ENCODE peak calls at places on chromosomes 16 and 17, in five cellular contexts. One of them, this sample, is unnamed.

GRCh38 chr17:57697891-57698708 is 47.0 kb downstream of the CCDC182 start:
- DNase-seq in glutamatergic neuron: no peak
- DNase-seq in fibroblast of mammary gland: no peak
- DNase-seq in mammary epithelial cell: no peak
- DNase-seq in GM13977: no peak
- DNase-seq in this sample: no peak

GRCh38 chr17:39014795-39015545 is 47.8 kb upstream of the FBXO47 start:
- DNase-seq in mammary epithelial cell: no peak
- DNase-seq in GM13977: no peak
- DNase-seq in fibroblast of mammary gland: peak; percentile 11
- DNase-seq in glutamatergic neuron: no peak
- DNase-seq in this sample: no peak

GRCh38 chr16:68072038-68072695 is 13.0 kb upstream of the NFATC3 start:
- DNase-seq in GM13977: no peak
- DNase-seq in fibroblast of mammary gland: peak; percentile 89
- DNase-seq in glutamatergic neuron: no peak
- DNase-seq in mammary epithelial cell: peak; percentile 92
- DNase-seq in this sample: peak; percentile 81

GRCh38 chr16:69448470-69449193 is 24.2 kb downstream of the CYB5B start:
- DNase-seq in fibroblast of mammary gland: peak; percentile 46
- DNase-seq in glutamatergic neuron: no peak
- DNase-seq in mammary epithelial cell: no peak
- DNase-seq in GM13977: no peak
- DNase-seq in this sample: peak; percentile 56

GRCh38 chr16:19167710-19168172 is 299 bp upstream of the SYT17 start:
- DNase-seq in mammary epithelial cell: peak; percentile 39
- DNase-seq in glutamatergic neuron: peak; percentile 78
- DNase-seq in GM13977: peak; percentile 94
- DNase-seq in fibroblast of mammary gland: peak; percentile 63
- DNase-seq in this sample: peak; percentile 28

GRCh38 chr17:78192616-78193015 is 5.5 kb downstream of the AFMID start:
- DNase-seq in fibroblast of mammary gland: no peak
- DNase-seq in GM13977: no peak
- DNase-seq in mammary epithelial cell: no peak
- DNase-seq in glutamatergic neuron: no peak
- DNase-seq in this sample: no peak

GRCh38 chr17:45355087-45355486 is 38.3 kb upstream of the MAP3K14 start:
- DNase-seq in GM13977: no peak
- DNase-seq in glutamatergic neuron: no peak
- DNase-seq in mammary epithelial cell: no peak
- DNase-seq in fibroblast of mammary gland: no peak
- DNase-seq in this sample: no peak

GRCh38 chr17:16150251-16150859 is 65.0 kb downstream of the NCOR1 start:
- DNase-seq in mammary epithelial cell: peak; percentile 55
- DNase-seq in glutamatergic neuron: no peak
- DNase-seq in GM13977: no peak
- DNase-seq in fibroblast of mammary gland: peak; percentile 49
- DNase-seq in this sample: peak; percentile 24

GRCh38 chr16:72959301-72959996 is 88.5 kb downstream of the ZFHX3 start:
- DNase-seq in GM13977: no peak
- DNase-seq in mammary epithelial cell: no peak
- DNase-seq in glutamatergic neuron: no peak
- DNase-seq in fibroblast of mammary gland: no peak
- DNase-seq in this sample: no peak

GRCh38 chr16:87143661-87144121 is 173.5 kb downstream of the C16orf95 start:
- DNase-seq in mammary epithelial cell: no peak
- DNase-seq in fibroblast of mammary gland: no peak
- DNase-seq in glutamatergic neuron: no peak
- DNase-seq in GM13977: no peak
- DNase-seq in this sample: no peak

GRCh38 chr17:40646791-40647548 is 648 bp downstream of the SMARCE1 start:
- DNase-seq in GM13977: peak; percentile 50
- DNase-seq in glutamatergic neuron: peak; percentile 41
- DNase-seq in fibroblast of mammary gland: peak; percentile 49
- DNase-seq in mammary epithelial cell: peak; percentile 2
- DNase-seq in this sample: peak; percentile 1

GRCh38 chr17:34645636-34646035 is 66.3 kb downstream of the TMEM132E start:
- DNase-seq in GM13977: no peak
- DNase-seq in mammary epithelial cell: no peak
- DNase-seq in fibroblast of mammary gland: no peak
- DNase-seq in glutamatergic neuron: no peak
- DNase-seq in this sample: no peak

GRCh38 chr16:9122969-9123368 is 31.5 kb downstream of the HAPSTR1 start:
- DNase-seq in GM13977: no peak
- DNase-seq in glutamatergic neuron: no peak
- DNase-seq in mammary epithelial cell: no peak
- DNase-seq in fibroblast of mammary gland: no peak
- DNase-seq in this sample: no peak

GRCh38 chr17:34764716-34765115 is 185.3 kb downstream of the TMEM132E start:
- DNase-seq in glutamatergic neuron: no peak
- DNase-seq in mammary epithelial cell: no peak
- DNase-seq in fibroblast of mammary gland: no peak
- DNase-seq in GM13977: no peak
- DNase-seq in this sample: no peak

GRCh38 chr17:76546556-76547182 is 6.8 kb downstream of the PRCD start:
- DNase-seq in GM13977: no peak
- DNase-seq in glutamatergic neuron: no peak
- DNase-seq in mammary epithelial cell: peak; percentile 94
- DNase-seq in fibroblast of mammary gland: peak; percentile 98
- DNase-seq in this sample: peak; percentile 91

GRCh38 chr17:68792042-68792685 is 163.0 kb downstream of the ABCA8 start:
- DNase-seq in GM13977: no peak
- DNase-seq in fibroblast of mammary gland: peak; percentile 84
- DNase-seq in glutamatergic neuron: no peak
- DNase-seq in mammary epithelial cell: no peak
- DNase-seq in this sample: no peak

GRCh38 chr16:3012246-3012645 is 477 bp upstream of the CLDN9 start:
- DNase-seq in fibroblast of mammary gland: no peak
- DNase-seq in mammary epithelial cell: no peak
- DNase-seq in GM13977: no peak
- DNase-seq in glutamatergic neuron: peak; percentile 39
- DNase-seq in this sample: no peak

GRCh38 chr16:67430504-67431076 is 331 bp upstream of the HSD11B2 start:
- DNase-seq in GM13977: no peak
- DNase-seq in mammary epithelial cell: peak; percentile 33
- DNase-seq in fibroblast of mammary gland: no peak
- DNase-seq in glutamatergic neuron: peak; percentile 42
- DNase-seq in this sample: no peak

GRCh38 chr17:33055171-33055611 is 63.5 kb downstream of the SPACA3 start:
- DNase-seq in glutamatergic neuron: no peak
- DNase-seq in mammary epithelial cell: no peak
- DNase-seq in fibroblast of mammary gland: no peak
- DNase-seq in GM13977: no peak
- DNase-seq in this sample: no peak

GRCh38 chr16:71439531-71439930 is 2.3 kb downstream of the TLE7 start:
- DNase-seq in mammary epithelial cell: no peak
- DNase-seq in glutamatergic neuron: no peak
- DNase-seq in fibroblast of mammary gland: peak; percentile 27
- DNase-seq in GM13977: no peak
- DNase-seq in this sample: no peak

GRCh38 chr16:14011846-14012245 is 59.3 kb upstream of the MRTFB start:
- DNase-seq in glutamatergic neuron: no peak
- DNase-seq in GM13977: no peak
- DNase-seq in fibroblast of mammary gland: peak; percentile 40
- DNase-seq in mammary epithelial cell: no peak
- DNase-seq in this sample: no peak

GRCh38 chr16:10485698-10486382 is 94.6 kb downstream of the EMP2 start:
- DNase-seq in GM13977: no peak
- DNase-seq in fibroblast of mammary gland: no peak
- DNase-seq in glutamatergic neuron: no peak
- DNase-seq in mammary epithelial cell: peak; percentile 40
- DNase-seq in this sample: no peak

GRCh38 chr16:3950343-3951193 is 70.1 kb upstream of the CREBBP start:
- DNase-seq in glutamatergic neuron: no peak
- DNase-seq in GM13977: no peak
- DNase-seq in fibroblast of mammary gland: peak; percentile 98
- DNase-seq in mammary epithelial cell: peak; percentile 52
- DNase-seq in this sample: peak; percentile 96

GRCh38 chr16:76243620-76244019 is 33.6 kb upstream of the CNTNAP4 start:
- DNase-seq in GM13977: no peak
- DNase-seq in fibroblast of mammary gland: no peak
- DNase-seq in glutamatergic neuron: no peak
- DNase-seq in mammary epithelial cell: no peak
- DNase-seq in this sample: no peak

GRCh38 chr17:40301315-40301714 is 7.7 kb upstream of the RARA start:
- DNase-seq in glutamatergic neuron: peak; percentile 59
- DNase-seq in fibroblast of mammary gland: no peak
- DNase-seq in mammary epithelial cell: no peak
- DNase-seq in GM13977: no peak
- DNase-seq in this sample: no peak

GRCh38 chr17:8118769-8119574 is 658 bp upstream of the ALOXE3 start:
- DNase-seq in mammary epithelial cell: peak; percentile 75
- DNase-seq in glutamatergic neuron: peak; percentile 89
- DNase-seq in GM13977: peak; percentile 87
- DNase-seq in fibroblast of mammary gland: peak; percentile 77
- DNase-seq in this sample: peak; percentile 79

GRCh38 chr16:19114359-19115147 is 789 bp downstream of the ITPRIPL2 start:
- DNase-seq in glutamatergic neuron: peak; percentile 45
- DNase-seq in fibroblast of mammary gland: peak; percentile 67
- DNase-seq in GM13977: peak; percentile 75
- DNase-seq in mammary epithelial cell: peak; percentile 63
- DNase-seq in this sample: peak; percentile 57

GRCh38 chr17:17840751-17841591 is 4.2 kb upstream of the SREBF1 start:
- DNase-seq in fibroblast of mammary gland: peak; percentile 74
- DNase-seq in GM13977: no peak
- DNase-seq in glutamatergic neuron: peak; percentile 44
- DNase-seq in mammary epithelial cell: peak; percentile 97
- DNase-seq in this sample: no peak

DNA sequence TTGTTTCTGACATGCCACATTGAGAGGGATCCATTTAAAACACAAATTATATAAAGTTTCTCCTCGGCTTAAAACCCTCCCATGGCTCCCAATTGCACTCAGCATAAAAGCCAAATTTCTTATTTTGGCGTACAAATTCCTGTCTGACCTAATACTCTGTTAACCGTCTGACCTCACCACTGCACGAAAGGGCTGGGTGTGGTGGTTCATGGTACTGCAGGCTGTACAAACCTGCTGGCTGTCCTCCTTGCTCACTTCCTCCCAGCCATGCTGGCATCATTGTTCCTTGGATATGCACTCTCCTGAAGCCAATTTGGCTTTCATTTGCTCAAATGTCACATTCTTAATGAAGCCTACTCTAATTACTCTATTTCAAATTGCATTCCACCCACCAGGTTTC is 301.6 kb upstream of the C16orf82 start:
- DNase-seq in glutamatergic neuron: peak; percentile 49
- DNase-seq in mammary epithelial cell: no peak
- DNase-seq in fibroblast of mammary gland: peak; percentile 12
- DNase-seq in GM13977: no peak
- DNase-seq in this sample: no peak
- TF ChIP-seq CTCF in glutamatergic neuron: peak; percentile 78
- TF ChIP-seq CTCF in mammary epithelial cell: peak; percentile 20
- TF ChIP-seq CTCF in fibroblast of mammary gland: peak; percentile 34
- TF ChIP-seq CTCF in GM13977: peak; percentile 8
- TF ChIP-seq CTCF in this sample: peak; percentile 61

DNA sequence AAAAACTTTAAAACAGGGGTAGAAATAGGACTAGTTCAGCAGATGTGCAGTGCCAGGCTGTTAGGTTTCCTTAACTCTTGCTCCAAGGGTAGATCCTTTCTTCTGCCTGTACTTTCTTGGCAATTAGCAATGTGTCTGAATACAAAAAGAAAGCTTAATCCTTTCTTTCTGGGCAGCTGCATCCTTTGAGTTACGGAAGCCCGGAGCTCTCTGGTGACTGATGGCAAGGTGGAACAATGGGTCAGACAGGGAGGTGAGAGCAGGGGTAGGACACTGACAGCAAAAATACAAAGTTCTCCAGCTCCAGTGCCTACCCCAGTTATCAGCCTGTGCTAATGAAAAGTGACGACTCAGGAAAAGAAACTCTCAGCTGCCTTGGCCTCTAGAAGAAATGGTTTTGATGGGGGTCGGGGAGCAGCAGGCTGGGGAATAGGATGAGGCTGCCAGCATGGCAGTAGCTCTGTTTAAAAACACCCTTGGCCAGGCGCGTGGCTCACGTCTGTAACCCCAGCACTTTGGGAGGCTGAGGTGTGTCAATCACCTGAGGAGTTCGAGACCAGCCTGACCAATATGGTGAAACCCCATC is 36.7 kb upstream of the TOB1 start:
- DNase-seq in glutamatergic neuron: no peak
- DNase-seq in mammary epithelial cell: no peak
- DNase-seq in GM13977: no peak
- DNase-seq in fibroblast of mammary gland: no peak
- DNase-seq in this sample: no peak
- TF ChIP-seq CTCF in glutamatergic neuron: no peak
- TF ChIP-seq CTCF in mammary epithelial cell: no peak
- TF ChIP-seq CTCF in GM13977: no peak
- TF ChIP-seq CTCF in fibroblast of mammary gland: no peak
- TF ChIP-seq CTCF in this sample: no peak

GRCh38 chr16:17515421-17516210 is 44.9 kb upstream of the XYLT1 start:
- DNase-seq in fibroblast of mammary gland: peak; percentile 83
- DNase-seq in mammary epithelial cell: peak; percentile 57
- DNase-seq in glutamatergic neuron: no peak
- DNase-seq in GM13977: no peak
- DNase-seq in this sample: peak; percentile 82
- TF ChIP-seq CTCF in fibroblast of mammary gland: no peak
- TF ChIP-seq CTCF in mammary epithelial cell: no peak
- TF ChIP-seq CTCF in glutamatergic neuron: no peak
- TF ChIP-seq CTCF in GM13977: no peak
- TF ChIP-seq CTCF in this sample: no peak

DNA sequence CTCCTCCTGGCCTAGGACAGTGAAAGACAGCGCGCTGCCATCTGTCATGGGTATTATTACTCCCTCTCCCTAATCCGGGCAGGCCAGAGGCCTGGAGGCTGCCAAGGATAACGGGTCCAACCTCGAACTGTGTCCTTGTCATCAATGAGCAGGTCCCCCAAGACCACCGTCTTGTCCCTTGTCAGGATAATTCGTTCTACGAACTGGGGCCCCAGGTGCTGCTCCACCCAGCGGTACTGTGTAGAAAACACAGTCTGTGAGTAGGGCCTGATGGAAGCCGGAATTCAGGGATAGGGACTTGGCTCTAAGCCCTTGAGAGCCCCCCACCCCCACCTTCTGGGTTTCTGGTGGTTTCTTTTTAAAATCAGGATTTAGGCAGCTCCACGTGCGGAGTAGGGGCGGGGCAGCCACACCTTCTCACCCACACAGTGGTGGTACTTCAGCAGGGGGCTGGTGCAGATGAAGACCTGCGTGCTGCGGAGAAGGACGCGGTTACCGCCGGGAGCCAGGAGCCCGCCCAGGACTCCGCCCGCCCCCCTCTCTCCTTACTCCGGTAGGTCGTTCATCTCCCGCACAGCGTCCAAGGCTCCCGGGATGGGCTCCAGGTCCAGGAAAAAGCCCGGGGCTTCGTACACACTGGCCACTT is 787 bp downstream of the NT5C start:
- DNase-seq in GM13977: peak; percentile 68
- DNase-seq in mammary epithelial cell: peak; percentile 55
- DNase-seq in glutamatergic neuron: peak; percentile 70
- DNase-seq in fibroblast of mammary gland: peak; percentile 52
- DNase-seq in this sample: peak; percentile 31
- TF ChIP-seq CTCF in GM13977: peak; percentile 64
- TF ChIP-seq CTCF in mammary epithelial cell: peak; percentile 56
- TF ChIP-seq CTCF in glutamatergic neuron: peak; percentile 25
- TF ChIP-seq CTCF in fibroblast of mammary gland: peak; percentile 51
- TF ChIP-seq CTCF in this sample: peak; percentile 34